ENCODE peak calls at places on chromosomes 3 and 15, in seven cellular contexts. D is fibroblast of pulmonary artery, F is BJ, M is astrocyte of the spinal cord, Y is OCI-LY7, T is body of pancreas, H is K562. N is an unnamed sample.
A peak's percentile ranks its signal among the peaks of the same experiment; 100 is the strongest.

GRCh38 chr3:108145578-108145977 is 54.7 kb upstream of the CD47 start:
- DNase-seq in D (no peak), F (no peak), M (no peak), Y (no peak), T (no peak), H (no peak), N (no peak)

GRCh38 chr3:152471814-152472605 is 203.3 kb downstream of the MBNL1 start:
- DNase-seq in D (peak; percentile 75), F (no peak), M (peak; percentile 63), Y (peak; percentile 70), T (peak; percentile 69), H (peak; percentile 82), N (peak; percentile 18)

GRCh38 chr15:97623091-97623661 is 337.3 kb upstream of the ARRDC4 start:
- DNase-seq in D (no peak), F (no peak), M (no peak), Y (no peak), T (no peak), H (no peak), N (no peak)

GRCh38 chr15:29208352-29208751 is 61.3 kb downstream of the NSMCE3 start:
- DNase-seq in D (peak; percentile 1), F (no peak), M (no peak), Y (no peak), T (no peak), H (peak; percentile 2), N (no peak)

GRCh38 chr3:69324362-69325025 is 61.4 kb downstream of the FRMD4B start:
- DNase-seq in D (peak; percentile 13), F (no peak), M (no peak), Y (peak; percentile 78), T (peak; percentile 10), H (no peak), N (no peak)

GRCh38 chr15:64536244-64536836 is 76.0 kb downstream of the ZNF609 start:
- DNase-seq in D (peak; percentile 83), F (peak; percentile 31), M (peak; percentile 86), Y (no peak), T (no peak), H (no peak), N (peak; percentile 56)

GRCh38 chr15:33580526-33580925 is 269.8 kb downstream of the RYR3 start:
- DNase-seq in D (no peak), F (no peak), M (peak; percentile 27), Y (no peak), T (no peak), H (no peak), N (no peak)

GRCh38 chr3:191328963-191329653 is at the start of gene CCDC50:
- DNase-seq in D (peak; percentile 79), F (no peak), M (peak; percentile 83), Y (peak; percentile 82), T (peak; percentile 93), H (peak; percentile 88), N (no peak)

GRCh38 chr3:186529204-186529999 is 14.8 kb downstream of the CRYGS start:
- DNase-seq in D (no peak), F (no peak), M (no peak), Y (peak; percentile 39), T (no peak), H (no peak), N (no peak)

GRCh38 chr3:9862391-9863235 is 17.4 kb downstream of the CIDEC start:
- DNase-seq in D (peak; percentile 36), F (no peak), M (peak; percentile 18), Y (no peak), T (peak; percentile 61), H (peak; percentile 96), N (no peak)

GRCh38 chr3:124558898-124559649 is 171.2 kb upstream of the UMPS start:
- DNase-seq in D (peak; percentile 97), F (peak; percentile 86), M (peak; percentile 94), Y (no peak), T (peak; percentile 75), H (peak; percentile 35), N (peak; percentile 83)

GRCh38 chr3:81580399-81580798 is 181.0 kb downstream of the GBE1 start:
- DNase-seq in D (no peak), F (no peak), M (no peak), Y (no peak), T (no peak), H (no peak), N (no peak)

GRCh38 chr3:45552031-45552772 is 42.3 kb upstream of the LIMD1 start:
- DNase-seq in D (peak; percentile 8), F (no peak), M (no peak), Y (no peak), T (no peak), H (no peak), N (no peak)

GRCh38 chr15:68412218-68412617 is 19.7 kb downstream of the ITGA11 start:
- DNase-seq in D (no peak), F (no peak), M (no peak), Y (no peak), T (no peak), H (no peak), N (no peak)

GRCh38 chr3:64398431-64398830 is 173.2 kb upstream of the PRICKLE2 start:
- DNase-seq in D (no peak), F (peak; percentile 66), M (peak; percentile 23), Y (no peak), T (no peak), H (no peak), N (no peak)

GRCh38 chr3:52388933-52389332 is 56.0 kb downstream of the SEMA3G start:
- DNase-seq in D (no peak), F (no peak), M (no peak), Y (peak; percentile 41), T (no peak), H (no peak), N (no peak)

GRCh38 chr15:84725001-84725491 is 9.1 kb upstream of the SEC11A start:
- DNase-seq in D (peak; percentile 53), F (no peak), M (no peak), Y (peak; percentile 80), T (peak; percentile 48), H (peak; percentile 39), N (no peak)

GRCh38 chr3:129120254-129121004 is 1.2 kb downstream of the RAB43 start:
- DNase-seq in D (peak; percentile 94), F (peak; percentile 72), M (peak; percentile 86), Y (peak; percentile 97), T (peak; percentile 95), H (peak; percentile 88), N (peak; percentile 59)
- TF ChIP-seq CTCF in D (peak; percentile 33), F (peak; percentile 45), M (peak; percentile 32), Y (no peak), T (peak; percentile 17), H (peak; percentile 28), N (peak; percentile 32)

DNA sequence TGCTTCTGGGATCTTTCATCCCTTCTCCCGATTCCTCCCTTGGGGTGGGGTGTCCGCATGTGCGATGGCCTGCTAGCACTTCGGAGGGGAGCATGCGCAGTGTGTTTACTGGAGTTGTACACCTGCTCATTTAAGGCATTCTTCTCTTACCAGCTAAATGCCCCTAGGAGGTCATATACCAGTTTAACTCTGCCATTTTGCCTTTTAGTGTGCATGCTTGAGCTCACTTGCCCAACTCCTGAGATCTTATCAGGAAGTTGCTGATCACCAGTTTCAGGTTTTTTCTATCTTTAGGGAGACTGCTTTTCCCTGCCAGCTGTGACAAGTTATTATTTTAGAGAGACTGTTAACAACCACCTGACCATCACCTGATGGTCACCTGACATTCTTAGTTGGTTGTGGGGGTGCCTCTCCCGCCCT is 63.6 kb downstream of the BFSP2 start:
- DNase-seq in D (no peak), F (no peak), M (no peak), Y (peak; percentile 65), T (no peak), H (no peak), N (no peak)
- H3K4me3 ChIP-seq in D (no peak overlapping the region), F (no peak overlapping the region), M (no peak overlapping the region), Y (peak overlapping the region; percentile 22), T (no peak overlapping the region), H (no peak overlapping the region), N (no peak overlapping the region)

GRCh38 chr3:157136647-157137387 is 23.1 kb downstream of the CCNL1 start:
- DNase-seq in D (peak; percentile 70), F (no peak), M (peak; percentile 65), Y (no peak), T (peak; percentile 87), H (no peak), N (no peak)

GRCh38 chr3:157133434-157134320 is 26.3 kb downstream of the CCNL1 start:
- DNase-seq in D (no peak), F (no peak), M (no peak), Y (no peak), T (no peak), H (no peak), N (no peak)

GRCh38 chr3:157134620-157135191 is 25.2 kb downstream of the CCNL1 start:
- DNase-seq in D (no peak), F (no peak), M (peak; percentile 60), Y (no peak), T (peak; percentile 92), H (no peak), N (no peak)

GRCh38 chr3:157132936-157133335 is 27.0 kb downstream of the CCNL1 start:
- DNase-seq in D (no peak), F (no peak), M (no peak), Y (no peak), T (no peak), H (no peak), N (no peak)

DNA sequence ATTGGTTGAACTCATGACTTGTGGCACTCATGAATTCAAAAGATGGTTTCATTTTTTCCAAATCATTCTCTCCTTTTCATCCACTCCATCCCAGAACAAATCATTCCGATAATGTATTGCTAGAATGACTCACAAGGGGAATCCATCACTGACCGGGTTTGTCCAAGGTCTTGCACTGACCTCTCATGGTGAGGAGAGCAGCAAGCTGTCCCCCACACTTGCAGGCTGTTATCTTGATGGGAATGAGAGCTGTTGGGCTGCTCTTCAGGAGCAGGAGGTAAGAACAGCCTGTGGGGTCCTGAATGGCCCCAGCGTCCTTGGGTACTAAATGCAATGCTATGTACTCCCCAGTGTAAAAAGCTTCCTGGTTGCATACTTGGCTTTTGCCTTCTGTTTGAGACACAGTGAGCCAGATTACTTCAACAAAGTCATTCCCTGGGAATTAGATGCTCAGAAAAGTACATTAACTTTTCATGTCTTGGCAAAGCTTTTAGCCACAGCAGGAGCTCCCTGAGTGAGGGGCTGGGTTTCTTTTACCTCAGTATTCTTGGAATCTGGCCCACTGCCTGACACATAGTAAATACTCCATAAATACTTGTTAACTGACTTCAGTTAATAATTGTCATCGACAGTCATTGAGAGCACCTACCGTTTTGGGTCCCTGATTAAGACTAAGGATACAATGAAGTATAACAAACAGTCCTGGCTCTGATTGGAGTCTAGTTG is 24.1 kb downstream of the CCNL1 start:
- DNase-seq in D (peak; percentile 73), F (no peak), M (peak; percentile 83), Y (no peak), T (peak; percentile 80), H (peak; percentile 62), N (no peak)
- TF ChIP-seq CTCF in D (peak; percentile 30), F (no peak), M (peak; percentile 28), Y (no peak), T (peak; percentile 5), H (peak; percentile 63), N (peak; percentile 61)

GRCh38 chr3:149375164-149375823 is 2.2 kb downstream of the TM4SF1 start:
- DNase-seq in D (peak; percentile 58), F (no peak), M (no peak), Y (no peak), T (no peak), H (no peak), N (no peak)

GRCh38 chr3:149377408-149378111 is at the start of gene TM4SF1:
- DNase-seq in D (peak; percentile 99), F (no peak), M (peak; percentile 90), Y (no peak), T (peak; percentile 89), H (no peak), N (peak; percentile 95)

GRCh38 chr3:149374391-149374790 is 3.1 kb downstream of the TM4SF1 start:
- DNase-seq in D (no peak), F (no peak), M (no peak), Y (no peak), T (no peak), H (no peak), N (no peak)

GRCh38 chr3:149376728-149377407 is 581 bp downstream of the TM4SF1 start:
- DNase-seq in D (peak; percentile 57), F (no peak), M (peak; percentile 67), Y (no peak), T (peak; percentile 66), H (no peak), N (no peak)

GRCh38 chr3:149375824-149376196 is 1.6 kb downstream of the TM4SF1 start:
- DNase-seq in D (no peak), F (no peak), M (no peak), Y (no peak), T (no peak), H (no peak), N (no peak)
- H3K4me3 ChIP-seq in D (peak overlapping the region; percentile 71), F (no peak overlapping the region), M (peak overlapping the region; percentile 52), Y (no peak overlapping the region), T (peak overlapping the region; percentile 52), H (no peak overlapping the region), N (peak overlapping the region; percentile 72)